ENCODE peak calls at places on chromosomes 6 and 20, in eight cellular contexts. One of them, this sample, is unnamed.

GRCh38 chr20:36235892-36236785 is at the start of gene AAR2:
- DNase-seq in activated CD4-positive, alpha-beta T cell treated with anti-CD3 and anti-CD28 coated beads, Interleukin-2, amount 50 U/mL, for 1 hour: peak; percentile 73
- DNase-seq in psoas muscle: peak; percentile 90
- DNase-seq in glutamatergic neuron: peak; percentile 84
- DNase-seq in MCF 10A: peak; percentile 74
- DNase-seq in fibroblast of villous mesenchyme: peak; percentile 76
- DNase-seq in activated CD4-positive, alpha-beta memory T cell treated with anti-CD3 and anti-CD28 coated beads for 36 hours: peak; percentile 89
- DNase-seq in stimulated activated CD4-positive, alpha-beta T cell treated with anti-CD3 and anti-CD28 coated beads, Interleukin-12 subunit alpha, Interleukin-12 subunit beta, amount 100 ng/mL, for 4 hours: peak; percentile 77
- DNase-seq in this sample: peak; percentile 73

GRCh38 chr6:45690846-45691245 is 313.1 kb upstream of the SUPT3H start:
- DNase-seq in activated CD4-positive, alpha-beta T cell treated with anti-CD3 and anti-CD28 coated beads, Interleukin-2, amount 50 U/mL, for 1 hour: no peak
- DNase-seq in psoas muscle: no peak
- DNase-seq in glutamatergic neuron: no peak
- DNase-seq in MCF 10A: peak; percentile 71
- DNase-seq in fibroblast of villous mesenchyme: no peak
- DNase-seq in activated CD4-positive, alpha-beta memory T cell treated with anti-CD3 and anti-CD28 coated beads for 36 hours: no peak
- DNase-seq in stimulated activated CD4-positive, alpha-beta T cell treated with anti-CD3 and anti-CD28 coated beads, Interleukin-12 subunit alpha, Interleukin-12 subunit beta, amount 100 ng/mL, for 4 hours: no peak
- DNase-seq in this sample: no peak

GRCh38 chr6:11553824-11554223 is 16.3 kb downstream of the TMEM170B start:
- DNase-seq in activated CD4-positive, alpha-beta T cell treated with anti-CD3 and anti-CD28 coated beads, Interleukin-2, amount 50 U/mL, for 1 hour: no peak
- DNase-seq in psoas muscle: no peak
- DNase-seq in glutamatergic neuron: no peak
- DNase-seq in MCF 10A: no peak
- DNase-seq in fibroblast of villous mesenchyme: no peak
- DNase-seq in activated CD4-positive, alpha-beta memory T cell treated with anti-CD3 and anti-CD28 coated beads for 36 hours: no peak
- DNase-seq in stimulated activated CD4-positive, alpha-beta T cell treated with anti-CD3 and anti-CD28 coated beads, Interleukin-12 subunit alpha, Interleukin-12 subunit beta, amount 100 ng/mL, for 4 hours: no peak
- DNase-seq in this sample: no peak

GRCh38 chr6:133286765-133287164 is 45.6 kb downstream of the EYA4 start:
- DNase-seq in activated CD4-positive, alpha-beta T cell treated with anti-CD3 and anti-CD28 coated beads, Interleukin-2, amount 50 U/mL, for 1 hour: no peak
- DNase-seq in psoas muscle: no peak
- DNase-seq in glutamatergic neuron: no peak
- DNase-seq in MCF 10A: peak; percentile 30
- DNase-seq in fibroblast of villous mesenchyme: peak; percentile 1
- DNase-seq in activated CD4-positive, alpha-beta memory T cell treated with anti-CD3 and anti-CD28 coated beads for 36 hours: no peak
- DNase-seq in stimulated activated CD4-positive, alpha-beta T cell treated with anti-CD3 and anti-CD28 coated beads, Interleukin-12 subunit alpha, Interleukin-12 subunit beta, amount 100 ng/mL, for 4 hours: no peak
- DNase-seq in this sample: no peak

GRCh38 chr20:58402305-58402704 is 13.3 kb downstream of the VAPB start:
- DNase-seq in activated CD4-positive, alpha-beta T cell treated with anti-CD3 and anti-CD28 coated beads, Interleukin-2, amount 50 U/mL, for 1 hour: no peak
- DNase-seq in psoas muscle: no peak
- DNase-seq in glutamatergic neuron: no peak
- DNase-seq in MCF 10A: peak; percentile 11
- DNase-seq in fibroblast of villous mesenchyme: no peak
- DNase-seq in activated CD4-positive, alpha-beta memory T cell treated with anti-CD3 and anti-CD28 coated beads for 36 hours: peak; percentile 32
- DNase-seq in stimulated activated CD4-positive, alpha-beta T cell treated with anti-CD3 and anti-CD28 coated beads, Interleukin-12 subunit alpha, Interleukin-12 subunit beta, amount 100 ng/mL, for 4 hours: no peak
- DNase-seq in this sample: no peak

GRCh38 chr6:72374864-72375263 is 247.0 kb upstream of the KCNQ5 start:
- DNase-seq in activated CD4-positive, alpha-beta T cell treated with anti-CD3 and anti-CD28 coated beads, Interleukin-2, amount 50 U/mL, for 1 hour: no peak
- DNase-seq in psoas muscle: no peak
- DNase-seq in glutamatergic neuron: peak; percentile 22
- DNase-seq in MCF 10A: no peak
- DNase-seq in fibroblast of villous mesenchyme: no peak
- DNase-seq in activated CD4-positive, alpha-beta memory T cell treated with anti-CD3 and anti-CD28 coated beads for 36 hours: no peak
- DNase-seq in stimulated activated CD4-positive, alpha-beta T cell treated with anti-CD3 and anti-CD28 coated beads, Interleukin-12 subunit alpha, Interleukin-12 subunit beta, amount 100 ng/mL, for 4 hours: no peak
- DNase-seq in this sample: no peak

GRCh38 chr20:38121741-38122140 is 43.3 kb downstream of the TGM2 start:
- DNase-seq in activated CD4-positive, alpha-beta T cell treated with anti-CD3 and anti-CD28 coated beads, Interleukin-2, amount 50 U/mL, for 1 hour: no peak
- DNase-seq in psoas muscle: no peak
- DNase-seq in glutamatergic neuron: no peak
- DNase-seq in MCF 10A: no peak
- DNase-seq in fibroblast of villous mesenchyme: no peak
- DNase-seq in activated CD4-positive, alpha-beta memory T cell treated with anti-CD3 and anti-CD28 coated beads for 36 hours: no peak
- DNase-seq in stimulated activated CD4-positive, alpha-beta T cell treated with anti-CD3 and anti-CD28 coated beads, Interleukin-12 subunit alpha, Interleukin-12 subunit beta, amount 100 ng/mL, for 4 hours: no peak
- DNase-seq in this sample: no peak

GRCh38 chr20:23508449-23508848 is 17.5 kb downstream of the CST8 start:
- DNase-seq in activated CD4-positive, alpha-beta T cell treated with anti-CD3 and anti-CD28 coated beads, Interleukin-2, amount 50 U/mL, for 1 hour: no peak
- DNase-seq in psoas muscle: no peak
- DNase-seq in glutamatergic neuron: no peak
- DNase-seq in MCF 10A: no peak
- DNase-seq in fibroblast of villous mesenchyme: no peak
- DNase-seq in activated CD4-positive, alpha-beta memory T cell treated with anti-CD3 and anti-CD28 coated beads for 36 hours: no peak
- DNase-seq in stimulated activated CD4-positive, alpha-beta T cell treated with anti-CD3 and anti-CD28 coated beads, Interleukin-12 subunit alpha, Interleukin-12 subunit beta, amount 100 ng/mL, for 4 hours: no peak
- DNase-seq in this sample: no peak

GRCh38 chr6:100134297-100134696 is 140.3 kb upstream of the MCHR2 start:
- DNase-seq in activated CD4-positive, alpha-beta T cell treated with anti-CD3 and anti-CD28 coated beads, Interleukin-2, amount 50 U/mL, for 1 hour: no peak
- DNase-seq in psoas muscle: no peak
- DNase-seq in glutamatergic neuron: no peak
- DNase-seq in MCF 10A: no peak
- DNase-seq in fibroblast of villous mesenchyme: no peak
- DNase-seq in activated CD4-positive, alpha-beta memory T cell treated with anti-CD3 and anti-CD28 coated beads for 36 hours: no peak
- DNase-seq in stimulated activated CD4-positive, alpha-beta T cell treated with anti-CD3 and anti-CD28 coated beads, Interleukin-12 subunit alpha, Interleukin-12 subunit beta, amount 100 ng/mL, for 4 hours: no peak
- DNase-seq in this sample: no peak

GRCh38 chr6:47392251-47392650 is 82.5 kb upstream of the TNFRSF21 start:
- DNase-seq in activated CD4-positive, alpha-beta T cell treated with anti-CD3 and anti-CD28 coated beads, Interleukin-2, amount 50 U/mL, for 1 hour: no peak
- DNase-seq in psoas muscle: no peak
- DNase-seq in glutamatergic neuron: no peak
- DNase-seq in MCF 10A: no peak
- DNase-seq in fibroblast of villous mesenchyme: no peak
- DNase-seq in activated CD4-positive, alpha-beta memory T cell treated with anti-CD3 and anti-CD28 coated beads for 36 hours: no peak
- DNase-seq in stimulated activated CD4-positive, alpha-beta T cell treated with anti-CD3 and anti-CD28 coated beads, Interleukin-12 subunit alpha, Interleukin-12 subunit beta, amount 100 ng/mL, for 4 hours: no peak
- DNase-seq in this sample: no peak

GRCh38 chr6:92942549-92942948 is 476.8 kb downstream of the EPHA7 start:
- DNase-seq in activated CD4-positive, alpha-beta T cell treated with anti-CD3 and anti-CD28 coated beads, Interleukin-2, amount 50 U/mL, for 1 hour: no peak
- DNase-seq in psoas muscle: no peak
- DNase-seq in glutamatergic neuron: no peak
- DNase-seq in MCF 10A: peak; percentile 1
- DNase-seq in fibroblast of villous mesenchyme: no peak
- DNase-seq in activated CD4-positive, alpha-beta memory T cell treated with anti-CD3 and anti-CD28 coated beads for 36 hours: no peak
- DNase-seq in stimulated activated CD4-positive, alpha-beta T cell treated with anti-CD3 and anti-CD28 coated beads, Interleukin-12 subunit alpha, Interleukin-12 subunit beta, amount 100 ng/mL, for 4 hours: no peak
- DNase-seq in this sample: no peak

GRCh38 chr6:77678048-77678447 is 25.2 kb downstream of the MEI4 start:
- DNase-seq in activated CD4-positive, alpha-beta T cell treated with anti-CD3 and anti-CD28 coated beads, Interleukin-2, amount 50 U/mL, for 1 hour: no peak
- DNase-seq in psoas muscle: no peak
- DNase-seq in glutamatergic neuron: peak; percentile 45
- DNase-seq in MCF 10A: no peak
- DNase-seq in fibroblast of villous mesenchyme: peak; percentile 5
- DNase-seq in activated CD4-positive, alpha-beta memory T cell treated with anti-CD3 and anti-CD28 coated beads for 36 hours: no peak
- DNase-seq in stimulated activated CD4-positive, alpha-beta T cell treated with anti-CD3 and anti-CD28 coated beads, Interleukin-12 subunit alpha, Interleukin-12 subunit beta, amount 100 ng/mL, for 4 hours: no peak
- DNase-seq in this sample: no peak

GRCh38 chr20:5652626-5653573 is 97.3 kb upstream of the SHLD1 start:
- DNase-seq in activated CD4-positive, alpha-beta T cell treated with anti-CD3 and anti-CD28 coated beads, Interleukin-2, amount 50 U/mL, for 1 hour: no peak
- DNase-seq in psoas muscle: no peak
- DNase-seq in glutamatergic neuron: no peak
- DNase-seq in MCF 10A: peak; percentile 88
- DNase-seq in fibroblast of villous mesenchyme: peak; percentile 35
- DNase-seq in activated CD4-positive, alpha-beta memory T cell treated with anti-CD3 and anti-CD28 coated beads for 36 hours: no peak
- DNase-seq in stimulated activated CD4-positive, alpha-beta T cell treated with anti-CD3 and anti-CD28 coated beads, Interleukin-12 subunit alpha, Interleukin-12 subunit beta, amount 100 ng/mL, for 4 hours: no peak
- DNase-seq in this sample: no peak

GRCh38 chr20:3612795-3613560 is 50.2 kb downstream of the GFRA4 start:
- DNase-seq in activated CD4-positive, alpha-beta T cell treated with anti-CD3 and anti-CD28 coated beads, Interleukin-2, amount 50 U/mL, for 1 hour: no peak
- DNase-seq in psoas muscle: no peak
- DNase-seq in glutamatergic neuron: no peak
- DNase-seq in MCF 10A: no peak
- DNase-seq in fibroblast of villous mesenchyme: peak; percentile 22
- DNase-seq in activated CD4-positive, alpha-beta memory T cell treated with anti-CD3 and anti-CD28 coated beads for 36 hours: no peak
- DNase-seq in stimulated activated CD4-positive, alpha-beta T cell treated with anti-CD3 and anti-CD28 coated beads, Interleukin-12 subunit alpha, Interleukin-12 subunit beta, amount 100 ng/mL, for 4 hours: no peak
- DNase-seq in this sample: no peak

GRCh38 chr6:30884521-30885480 is 482 bp downstream of the DDR1 start:
- DNase-seq in activated CD4-positive, alpha-beta T cell treated with anti-CD3 and anti-CD28 coated beads, Interleukin-2, amount 50 U/mL, for 1 hour: peak; percentile 27
- DNase-seq in psoas muscle: peak; percentile 88
- DNase-seq in glutamatergic neuron: peak; percentile 51
- DNase-seq in MCF 10A: peak; percentile 66
- DNase-seq in fibroblast of villous mesenchyme: peak; percentile 29
- DNase-seq in activated CD4-positive, alpha-beta memory T cell treated with anti-CD3 and anti-CD28 coated beads for 36 hours: peak; percentile 66
- DNase-seq in stimulated activated CD4-positive, alpha-beta T cell treated with anti-CD3 and anti-CD28 coated beads, Interleukin-12 subunit alpha, Interleukin-12 subunit beta, amount 100 ng/mL, for 4 hours: peak; percentile 41
- DNase-seq in this sample: peak; percentile 24